ENCODE peak calls at places on chromosomes 11 and 22, in five cellular contexts. F is Panc1, X is PC-3, G is heart right ventricle, R is GM06990. C is an unnamed sample.
A peak's percentile ranks its signal among the peaks of the same experiment; 100 is the strongest.

GRCh38 chr11:64342869-64343739 is 3.1 kb downstream of the CCDC88B start:
- DNase-seq in F (no peak), R (no peak), X (no peak), G (no peak), C (no peak)

GRCh38 chr11:65885231-65885630 is 3.0 kb downstream of the FIBP start:
- DNase-seq in F (no peak), X (no peak), R (no peak), G (no peak), C (no peak)

GRCh38 chr11:94762208-94762607 is 5.9 kb upstream of the AMOTL1 start:
- DNase-seq in R (no peak), G (no peak), F (no peak), X (peak; percentile 88), C (no peak)

GRCh38 chr22:30695351-30695762 is 683 bp downstream of the OSBP2 start:
- DNase-seq in R (no peak), G (no peak), X (no peak), F (no peak), C (no peak)

GRCh38 chr11:3046641-3047040 is 10.6 kb downstream of the CARS1 start:
- DNase-seq in X (no peak), G (no peak), R (no peak), F (no peak), C (no peak)

GRCh38 chr11:2444301-2445106 is at the start of the genes KCNQ1 and TRPM5:
- DNase-seq in R (peak; percentile 39), G (no peak), X (peak; percentile 52), F (no peak), C (no peak)

GRCh38 chr11:131666617-131667016 is 296.2 kb downstream of the NTM start:
- DNase-seq in F (no peak), G (no peak), X (no peak), R (no peak), C (no peak)

GRCh38 chr22:46070722-46071450 is 79.4 kb upstream of the PPARA start:
- DNase-seq in F (no peak), X (peak; percentile 70), G (no peak), R (peak; percentile 75), C (peak; percentile 60)

GRCh38 chr22:29816128-29816527 is 21.9 kb downstream of the ASCC2 start:
- DNase-seq in X (no peak), F (no peak), G (peak; percentile 55), R (no peak), C (no peak)

GRCh38 chr22:39528080-39528661 is 4.4 kb downstream of the RPS19BP1 start:
- DNase-seq in X (no peak), R (no peak), F (no peak), G (no peak), C (no peak)

GRCh38 chr11:122601131-122602125 is 54.1 kb upstream of the UBASH3B start:
- DNase-seq in R (no peak), F (no peak), X (peak; percentile 27), G (no peak), C (peak; percentile 76)

GRCh38 chr22:48489551-48490512 is 1337.8 kb downstream of the BRD1 start:
- DNase-seq in G (no peak), F (no peak), X (no peak), R (no peak), C (no peak)

GRCh38 chr11:22173532-22173931 is 19.4 kb upstream of the ANO5 start:
- DNase-seq in R (no peak), X (no peak), F (no peak), G (no peak), C (no peak)

GRCh38 chr11:22165799-22166548 is 26.9 kb upstream of the ANO5 start:
- DNase-seq in X (no peak), G (no peak), R (no peak), F (no peak), C (no peak)

GRCh38 chr11:22165087-22165486 is 27.8 kb upstream of the ANO5 start:
- DNase-seq in G (no peak), X (no peak), F (no peak), R (no peak), C (no peak)

GRCh38 chr11:22169833-22170232 is 23.1 kb upstream of the ANO5 start:
- DNase-seq in X (peak; percentile 5), F (no peak), R (no peak), G (no peak), C (peak; percentile 12)
- TF ChIP-seq CTCF in X (peak; percentile 50), F (no peak), R (peak; percentile 27), G (peak; percentile 52), C (peak; percentile 38)

GRCh38 chr11:117874910-117875396 is 1.5 kb downstream of the FXYD6 start:
- DNase-seq in R (no peak), G (no peak), F (no peak), X (no peak), C (no peak)
- H3K4me3 ChIP-seq in R (no peak overlapping the region), G (peak overlapping the region; percentile 87), F (no peak overlapping the region), X (no peak overlapping the region), C (no peak overlapping the region)

DNA sequence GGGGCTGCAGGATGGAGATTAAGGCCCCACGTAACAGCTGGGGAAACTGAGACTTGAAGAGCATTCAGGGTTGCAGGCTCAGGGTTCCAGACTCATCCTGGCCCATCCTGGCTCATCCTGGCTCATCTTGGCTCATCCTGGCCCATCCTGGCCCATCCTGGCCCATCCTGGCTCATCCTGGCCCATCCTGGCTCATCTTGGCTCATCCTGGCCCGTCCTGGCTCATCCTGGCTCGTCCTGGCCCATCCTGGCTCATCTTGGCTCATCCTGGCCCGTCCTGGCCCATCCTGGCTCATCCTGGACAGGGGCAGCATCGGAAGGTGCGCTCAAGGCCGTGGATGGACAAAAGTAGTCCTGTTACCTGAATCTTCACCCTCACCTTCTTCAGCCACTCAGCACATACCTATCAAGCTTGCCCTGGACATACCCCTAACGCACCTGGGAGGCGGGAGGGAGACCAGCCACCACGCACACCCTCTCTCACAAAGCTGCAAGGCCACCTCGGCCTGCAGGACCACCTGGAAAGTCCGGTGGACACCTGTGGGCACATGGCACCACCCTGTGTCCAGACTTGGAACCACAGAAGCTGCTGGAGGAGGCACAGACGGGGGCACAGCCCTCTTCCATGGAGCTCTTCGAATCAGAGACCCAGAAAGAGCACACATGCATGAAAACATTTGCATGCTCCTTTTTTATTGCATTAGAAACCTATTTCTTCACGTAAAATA is 20.3 kb upstream of the NLRP6 start:
- DNase-seq in G (no peak), F (no peak), X (peak; percentile 12), R (no peak), C (no peak)
- TF ChIP-seq CTCF in G (no peak), F (no peak), X (peak; percentile 51), R (peak; percentile 43), C (peak; percentile 24)

GRCh38 chr11:117200813-117201515 is 1.8 kb downstream of the TAGLN start:
- DNase-seq in F (no peak), G (no peak), X (no peak), R (no peak), C (no peak)

GRCh38 chr11:117199916-117200812 is 994 bp downstream of the TAGLN start:
- DNase-seq in R (no peak), F (no peak), G (no peak), X (no peak), C (no peak)

GRCh38 chr11:117202386-117203068 is 3.4 kb downstream of the TAGLN start:
- DNase-seq in F (no peak), G (no peak), R (no peak), X (no peak), C (no peak)

GRCh38 chr11:117201906-117202305 is 2.7 kb downstream of the TAGLN start:
- DNase-seq in X (no peak), F (no peak), R (no peak), G (no peak), C (no peak)

DNA sequence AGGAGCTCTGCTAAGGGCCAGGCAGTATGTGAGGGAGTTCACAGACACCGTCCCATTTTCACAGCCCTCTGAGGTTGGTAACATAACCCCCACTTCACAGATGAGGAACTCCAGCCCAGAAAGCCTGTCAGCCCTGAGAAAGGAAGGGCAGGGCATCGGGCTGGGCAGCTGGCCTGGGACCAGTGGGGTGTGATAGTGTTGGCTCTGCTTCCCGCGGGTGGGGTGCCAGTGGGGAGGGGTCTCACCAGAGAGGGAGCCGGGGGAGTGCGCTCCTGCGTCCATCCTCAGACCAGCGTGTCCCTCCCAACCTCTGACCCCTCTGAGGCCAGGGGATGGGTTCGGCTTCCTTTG is 2.3 kb downstream of the TAGLN start:
- DNase-seq in F (no peak), X (no peak), R (no peak), G (no peak), C (no peak)
- H3K4me3 ChIP-seq in F (no peak overlapping the region), X (no peak overlapping the region), R (no peak overlapping the region), G (peak overlapping the region; percentile 65), C (peak overlapping the region; percentile 66)

GRCh38 chr22:32632650-32633049 is 158.0 kb downstream of the FBXO7 start:
- DNase-seq in R (no peak), F (no peak), G (no peak), X (no peak), C (no peak)

GRCh38 chr22:32637951-32638350 is 163.3 kb downstream of the FBXO7 start:
- DNase-seq in R (no peak), F (no peak), G (no peak), X (no peak), C (no peak)

GRCh38 chr22:32631507-32632245 is 157.1 kb downstream of the FBXO7 start:
- DNase-seq in G (no peak), F (no peak), R (no peak), X (no peak), C (no peak)

GRCh38 chr22:32634424-32634981 is 159.9 kb downstream of the FBXO7 start:
- DNase-seq in R (no peak), G (no peak), X (no peak), F (no peak), C (no peak)

DNA sequence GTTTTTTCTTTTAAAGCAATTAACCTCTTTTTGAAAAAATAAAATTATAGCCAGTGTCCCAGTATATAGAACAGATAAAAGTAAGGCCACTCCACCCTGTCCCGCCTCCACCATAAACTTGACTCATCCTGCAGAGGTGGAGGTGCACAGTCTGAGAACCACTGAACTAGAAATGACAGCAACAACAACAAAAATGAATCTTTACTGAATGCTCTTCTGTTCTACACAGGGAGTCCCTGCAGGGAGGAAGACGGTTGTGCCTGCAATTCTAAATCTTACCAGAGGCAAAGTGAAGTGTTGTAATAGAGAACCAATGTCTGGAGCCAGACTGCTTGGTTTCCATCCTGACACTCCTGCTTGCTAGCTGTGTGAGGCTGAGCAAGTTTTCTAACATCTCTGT is 162.3 kb downstream of the FBXO7 start:
- DNase-seq in G (no peak), R (no peak), F (no peak), X (no peak), C (peak; percentile 48)
- TF ChIP-seq CTCF in G (no peak), R (no peak), F (no peak), X (no peak), C (peak; percentile 38)